ENCODE peak calls at places on chromosomes 2 and 18, in ten cellular contexts. One of them, this sample, is unnamed.

GRCh38 chr2:81495556-81495955 is 1191.0 kb upstream of the LRRTM1 start:
- DNase-seq in GM04503: no peak
- DNase-seq in HCEC 1CT: no peak
- DNase-seq in dermis microvascular lymphatic vessel endothelial cell: no peak
- DNase-seq in endothelial cell: no peak
- DNase-seq in neural crest cell: no peak
- DNase-seq in A172: no peak
- DNase-seq in kidney tubule cell: no peak
- DNase-seq in ELR: no peak
- DNase-seq in anterior cingulate cortex: no peak
- DNase-seq in this sample: peak

GRCh38 chr18:55627007-55627406 is 39.0 kb upstream of the TCF4 start:
- DNase-seq in GM04503: no peak
- DNase-seq in HCEC 1CT: no peak
- DNase-seq in dermis microvascular lymphatic vessel endothelial cell: no peak
- DNase-seq in endothelial cell: no peak
- DNase-seq in neural crest cell: no peak
- DNase-seq in A172: no peak
- DNase-seq in kidney tubule cell: no peak
- DNase-seq in ELR: no peak
- DNase-seq in anterior cingulate cortex: no peak
- DNase-seq in this sample: no peak

GRCh38 chr2:1991126-1991525 is 246.8 kb upstream of the PXDN start:
- DNase-seq in GM04503: no peak
- DNase-seq in HCEC 1CT: no peak
- DNase-seq in dermis microvascular lymphatic vessel endothelial cell: no peak
- DNase-seq in endothelial cell: no peak
- DNase-seq in neural crest cell: no peak
- DNase-seq in A172: no peak
- DNase-seq in kidney tubule cell: no peak
- DNase-seq in ELR: no peak
- DNase-seq in anterior cingulate cortex: no peak
- DNase-seq in this sample: no peak

GRCh38 chr2:201196803-201197202 is 13.9 kb downstream of the CASP10 start:
- DNase-seq in GM04503: no peak
- DNase-seq in HCEC 1CT: no peak
- DNase-seq in dermis microvascular lymphatic vessel endothelial cell: no peak
- DNase-seq in endothelial cell: no peak
- DNase-seq in neural crest cell: no peak
- DNase-seq in A172: no peak
- DNase-seq in kidney tubule cell: no peak
- DNase-seq in ELR: no peak
- DNase-seq in anterior cingulate cortex: no peak
- DNase-seq in this sample: no peak

GRCh38 chr18:3148930-3149535 is 70.7 kb downstream of the MYOM1 start:
- DNase-seq in GM04503: no peak
- DNase-seq in HCEC 1CT: peak
- DNase-seq in dermis microvascular lymphatic vessel endothelial cell: no peak
- DNase-seq in endothelial cell: no peak
- DNase-seq in neural crest cell: no peak
- DNase-seq in A172: peak
- DNase-seq in kidney tubule cell: peak
- DNase-seq in ELR: peak
- DNase-seq in anterior cingulate cortex: no peak
- DNase-seq in this sample: peak

GRCh38 chr18:35131387-35132283 is 90.4 kb downstream of the MAPRE2 start:
- DNase-seq in GM04503: no peak
- DNase-seq in HCEC 1CT: no peak
- DNase-seq in dermis microvascular lymphatic vessel endothelial cell: no peak
- DNase-seq in endothelial cell: no peak
- DNase-seq in neural crest cell: peak
- DNase-seq in A172: no peak
- DNase-seq in kidney tubule cell: no peak
- DNase-seq in ELR: no peak
- DNase-seq in anterior cingulate cortex: no peak
- DNase-seq in this sample: no peak

GRCh38 chr2:119823734-119824334 is 64.1 kb downstream of the PTPN4 start:
- DNase-seq in GM04503: no peak
- DNase-seq in HCEC 1CT: peak
- DNase-seq in dermis microvascular lymphatic vessel endothelial cell: no peak
- DNase-seq in endothelial cell: peak
- DNase-seq in neural crest cell: no peak
- DNase-seq in A172: peak
- DNase-seq in kidney tubule cell: peak
- DNase-seq in ELR: peak
- DNase-seq in anterior cingulate cortex: no peak
- DNase-seq in this sample: peak

GRCh38 chr2:36380624-36381481 is 25.3 kb downstream of the CRIM1 start:
- DNase-seq in GM04503: no peak
- DNase-seq in HCEC 1CT: peak
- DNase-seq in dermis microvascular lymphatic vessel endothelial cell: no peak
- DNase-seq in endothelial cell: peak
- DNase-seq in neural crest cell: no peak
- DNase-seq in A172: peak
- DNase-seq in kidney tubule cell: peak
- DNase-seq in ELR: peak
- DNase-seq in anterior cingulate cortex: no peak
- DNase-seq in this sample: no peak

GRCh38 chr2:227010433-227010832 is 153.6 kb downstream of the COL4A4 start:
- DNase-seq in GM04503: no peak
- DNase-seq in HCEC 1CT: peak
- DNase-seq in dermis microvascular lymphatic vessel endothelial cell: no peak
- DNase-seq in endothelial cell: no peak
- DNase-seq in neural crest cell: no peak
- DNase-seq in A172: no peak
- DNase-seq in kidney tubule cell: peak
- DNase-seq in ELR: peak
- DNase-seq in anterior cingulate cortex: no peak
- DNase-seq in this sample: peak

GRCh38 chr2:205688417-205689200 is 6.3 kb downstream of the NRP2 start:
- DNase-seq in GM04503: no peak
- DNase-seq in HCEC 1CT: no peak
- DNase-seq in dermis microvascular lymphatic vessel endothelial cell: no peak
- DNase-seq in endothelial cell: no peak
- DNase-seq in neural crest cell: no peak
- DNase-seq in A172: no peak
- DNase-seq in kidney tubule cell: no peak
- DNase-seq in ELR: no peak
- DNase-seq in anterior cingulate cortex: no peak
- DNase-seq in this sample: no peak

GRCh38 chr2:224248944-224249371 is 152.9 kb downstream of the FAM124B start:
- DNase-seq in GM04503: no peak
- DNase-seq in HCEC 1CT: peak
- DNase-seq in dermis microvascular lymphatic vessel endothelial cell: no peak
- DNase-seq in endothelial cell: no peak
- DNase-seq in neural crest cell: no peak
- DNase-seq in A172: no peak
- DNase-seq in kidney tubule cell: no peak
- DNase-seq in ELR: peak
- DNase-seq in anterior cingulate cortex: no peak
- DNase-seq in this sample: no peak

GRCh38 chr2:223100061-223100511 is 48.1 kb downstream of the KCNE4 start:
- DNase-seq in GM04503: peak
- DNase-seq in HCEC 1CT: peak
- DNase-seq in dermis microvascular lymphatic vessel endothelial cell: no peak
- DNase-seq in endothelial cell: no peak
- DNase-seq in neural crest cell: no peak
- DNase-seq in A172: peak
- DNase-seq in kidney tubule cell: peak
- DNase-seq in ELR: no peak
- DNase-seq in anterior cingulate cortex: no peak
- DNase-seq in this sample: no peak

GRCh38 chr2:11898576-11898975 is 152.1 kb downstream of the LPIN1 start:
- DNase-seq in GM04503: no peak
- DNase-seq in HCEC 1CT: no peak
- DNase-seq in dermis microvascular lymphatic vessel endothelial cell: no peak
- DNase-seq in endothelial cell: no peak
- DNase-seq in neural crest cell: no peak
- DNase-seq in A172: no peak
- DNase-seq in kidney tubule cell: no peak
- DNase-seq in ELR: no peak
- DNase-seq in anterior cingulate cortex: no peak
- DNase-seq in this sample: no peak

GRCh38 chr2:241798631-241799521 is 10.1 kb upstream of the NEU4 start:
- DNase-seq in GM04503: no peak
- DNase-seq in HCEC 1CT: no peak
- DNase-seq in dermis microvascular lymphatic vessel endothelial cell: no peak
- DNase-seq in endothelial cell: peak
- DNase-seq in neural crest cell: no peak
- DNase-seq in A172: no peak
- DNase-seq in kidney tubule cell: no peak
- DNase-seq in ELR: no peak
- DNase-seq in anterior cingulate cortex: no peak
- DNase-seq in this sample: no peak

GRCh38 chr2:156470975-156471583 is 34.9 kb downstream of the GPD2 start:
- DNase-seq in GM04503: no peak
- DNase-seq in HCEC 1CT: no peak
- DNase-seq in dermis microvascular lymphatic vessel endothelial cell: no peak
- DNase-seq in endothelial cell: no peak
- DNase-seq in neural crest cell: no peak
- DNase-seq in A172: no peak
- DNase-seq in kidney tubule cell: no peak
- DNase-seq in ELR: no peak
- DNase-seq in anterior cingulate cortex: no peak
- DNase-seq in this sample: no peak

GRCh38 chr2:66095820-66096219 is 339.1 kb upstream of the MEIS1 start:
- DNase-seq in GM04503: no peak
- DNase-seq in HCEC 1CT: no peak
- DNase-seq in dermis microvascular lymphatic vessel endothelial cell: no peak
- DNase-seq in endothelial cell: no peak
- DNase-seq in neural crest cell: no peak
- DNase-seq in A172: no peak
- DNase-seq in kidney tubule cell: no peak
- DNase-seq in ELR: no peak
- DNase-seq in anterior cingulate cortex: no peak
- DNase-seq in this sample: no peak

GRCh38 chr18:8942021-8942908 is 160.2 kb upstream of the NDUFV2 start:
- DNase-seq in GM04503: no peak
- DNase-seq in HCEC 1CT: no peak
- DNase-seq in dermis microvascular lymphatic vessel endothelial cell: no peak
- DNase-seq in endothelial cell: no peak
- DNase-seq in neural crest cell: no peak
- DNase-seq in A172: no peak
- DNase-seq in kidney tubule cell: no peak
- DNase-seq in ELR: no peak
- DNase-seq in anterior cingulate cortex: no peak
- DNase-seq in this sample: no peak

GRCh38 chr2:240999873-241000541 is 1.6 kb downstream of the SNED1 start:
- DNase-seq in GM04503: no peak
- DNase-seq in HCEC 1CT: no peak
- DNase-seq in dermis microvascular lymphatic vessel endothelial cell: no peak
- DNase-seq in endothelial cell: no peak
- DNase-seq in neural crest cell: no peak
- DNase-seq in A172: no peak
- DNase-seq in kidney tubule cell: no peak
- DNase-seq in ELR: no peak
- DNase-seq in anterior cingulate cortex: no peak
- DNase-seq in this sample: no peak

GRCh38 chr2:239318790-239319189 is 82.0 kb downstream of the HDAC4 start:
- DNase-seq in GM04503: no peak
- DNase-seq in HCEC 1CT: peak
- DNase-seq in dermis microvascular lymphatic vessel endothelial cell: no peak
- DNase-seq in endothelial cell: no peak
- DNase-seq in neural crest cell: no peak
- DNase-seq in A172: no peak
- DNase-seq in kidney tubule cell: no peak
- DNase-seq in ELR: peak
- DNase-seq in anterior cingulate cortex: no peak
- DNase-seq in this sample: no peak

GRCh38 chr2:113762377-113763118 is 6.1 kb upstream of the SLC35F5 start:
- DNase-seq in GM04503: peak
- DNase-seq in HCEC 1CT: peak
- DNase-seq in dermis microvascular lymphatic vessel endothelial cell: no peak
- DNase-seq in endothelial cell: no peak
- DNase-seq in neural crest cell: no peak
- DNase-seq in A172: peak
- DNase-seq in kidney tubule cell: peak
- DNase-seq in ELR: peak
- DNase-seq in anterior cingulate cortex: no peak
- DNase-seq in this sample: no peak

GRCh38 chr18:28657836-28658410 is 481.0 kb upstream of the CDH2 start:
- DNase-seq in GM04503: no peak
- DNase-seq in HCEC 1CT: peak
- DNase-seq in dermis microvascular lymphatic vessel endothelial cell: no peak
- DNase-seq in endothelial cell: no peak
- DNase-seq in neural crest cell: no peak
- DNase-seq in A172: peak
- DNase-seq in kidney tubule cell: no peak
- DNase-seq in ELR: peak
- DNase-seq in anterior cingulate cortex: no peak
- DNase-seq in this sample: peak

GRCh38 chr2:20231159-20231558 is 6.2 kb upstream of the SDC1 start:
- DNase-seq in GM04503: no peak
- DNase-seq in HCEC 1CT: no peak
- DNase-seq in dermis microvascular lymphatic vessel endothelial cell: no peak
- DNase-seq in endothelial cell: no peak
- DNase-seq in neural crest cell: no peak
- DNase-seq in A172: no peak
- DNase-seq in kidney tubule cell: no peak
- DNase-seq in ELR: no peak
- DNase-seq in anterior cingulate cortex: no peak
- DNase-seq in this sample: no peak

GRCh38 chr2:140122001-140122400 is 1341.8 kb upstream of the NXPH2 start:
- DNase-seq in GM04503: no peak
- DNase-seq in HCEC 1CT: peak
- DNase-seq in dermis microvascular lymphatic vessel endothelial cell: no peak
- DNase-seq in endothelial cell: no peak
- DNase-seq in neural crest cell: no peak
- DNase-seq in A172: peak
- DNase-seq in kidney tubule cell: peak
- DNase-seq in ELR: peak
- DNase-seq in anterior cingulate cortex: no peak
- DNase-seq in this sample: no peak

GRCh38 chr2:46045888-46046287 is 251.3 kb upstream of the EPAS1 start:
- DNase-seq in GM04503: no peak
- DNase-seq in HCEC 1CT: no peak
- DNase-seq in dermis microvascular lymphatic vessel endothelial cell: no peak
- DNase-seq in endothelial cell: no peak
- DNase-seq in neural crest cell: no peak
- DNase-seq in A172: no peak
- DNase-seq in kidney tubule cell: no peak
- DNase-seq in ELR: peak
- DNase-seq in anterior cingulate cortex: no peak
- DNase-seq in this sample: peak

GRCh38 chr18:35162995-35163394 is 77.8 kb upstream of the ZNF397 start:
- DNase-seq in GM04503: no peak
- DNase-seq in HCEC 1CT: peak
- DNase-seq in dermis microvascular lymphatic vessel endothelial cell: no peak
- DNase-seq in endothelial cell: no peak
- DNase-seq in neural crest cell: no peak
- DNase-seq in A172: no peak
- DNase-seq in kidney tubule cell: peak
- DNase-seq in ELR: no peak
- DNase-seq in anterior cingulate cortex: no peak
- DNase-seq in this sample: peak

GRCh38 chr2:50004667-50005066 is 850.4 kb upstream of the FSHR start:
- DNase-seq in GM04503: no peak
- DNase-seq in HCEC 1CT: no peak
- DNase-seq in dermis microvascular lymphatic vessel endothelial cell: no peak
- DNase-seq in endothelial cell: no peak
- DNase-seq in neural crest cell: no peak
- DNase-seq in A172: no peak
- DNase-seq in kidney tubule cell: peak
- DNase-seq in ELR: no peak
- DNase-seq in anterior cingulate cortex: no peak
- DNase-seq in this sample: no peak

This sample was measured in epithelial cell of esophagus.